ENCODE peak calls at places on chromosomes 11 and 22, in nine cellular contexts. V is iPS DF 6.9; T is fibroblast of lung; K is CD8-positive, alpha-beta memory T cell; I is endothelial cell of umbilical vein; F is gastrocnemius medialis; Q is kidney; B is spleen; J is ovary. Y is an unnamed sample. For H3K4me1 and H3K9me3, the result is how much of the 10 kb centered on the place peaks cover.

GRCh38 chr11:117199916-117200812 is 994 bp downstream of the TAGLN start:
- DNase-seq in V (no peak), T (no peak), K (no peak), I (no peak), F (no peak), Q (no peak), B (no peak), J (no peak), Y (no peak)

GRCh38 chr11:65654375-65655349 is 8.1 kb downstream of the RELA start:
- DNase-seq in V (no peak), T (no peak), K (no peak), I (no peak), F (no peak), Q (peak), B (peak), J (no peak), Y (no peak)

GRCh38 chr11:100863080-100863581 is 176.0 kb downstream of the ARHGAP42 start:
- DNase-seq in V (no peak), T (peak), K (no peak), I (peak), F (peak), Q (peak), B (no peak), J (no peak), Y (peak)

GRCh38 chr11:130514851-130515250 is 66.4 kb downstream of the ADAMTS15 start:
- DNase-seq in V (no peak), T (no peak), K (no peak), I (no peak), F (peak), Q (no peak), B (no peak), J (no peak), Y (no peak)

GRCh38 chr11:119774180-119774763 is 45.3 kb upstream of the NECTIN1 start:
- DNase-seq in V (no peak), T (peak), K (no peak), I (peak), F (no peak), Q (peak), B (peak), J (no peak), Y (no peak)

GRCh38 chr11:76615950-76616349 is 54.6 kb downstream of the LRRC32 start:
- DNase-seq in V (no peak), T (peak), K (no peak), I (peak), F (no peak), Q (no peak), B (peak), J (peak), Y (peak)

GRCh38 chr11:35305670-35306382 is 113.5 kb downstream of the SLC1A2 start:
- DNase-seq in V (peak), T (peak), K (no peak), I (peak), F (no peak), Q (no peak), B (no peak), J (no peak), Y (peak)

GRCh38 chr22:19290400-19291217 is 910 bp downstream of the CLTCL1 start:
- DNase-seq in V (no peak), T (no peak), K (no peak), I (no peak), F (peak), Q (peak), B (peak), J (no peak), Y (no peak)

GRCh38 chr11:20158597-20159257 is 1.5 kb downstream of the DBX1 start:
- DNase-seq in V (no peak), T (peak), K (no peak), I (peak), F (no peak), Q (peak), B (no peak), J (peak), Y (no peak)

GRCh38 chr11:123253909-123254308 is 58.9 kb upstream of the CLMP start:
- DNase-seq in V (no peak), T (peak), K (no peak), I (no peak), F (no peak), Q (no peak), B (no peak), J (no peak), Y (no peak)

GRCh38 chr11:41110527-41110926 is 348.9 kb downstream of the LRRC4C start:
- DNase-seq in V (no peak), T (no peak), K (no peak), I (no peak), F (no peak), Q (no peak), B (no peak), J (no peak), Y (no peak)

GRCh38 chr11:129723964-129724291 is 91.7 kb upstream of the TMEM45B start:
- DNase-seq in V (no peak), T (no peak), K (no peak), I (no peak), F (no peak), Q (peak), B (no peak), J (no peak), Y (no peak)

GRCh38 chr11:26017322-26017860 is 314.5 kb upstream of the ANO3 start:
- DNase-seq in V (no peak), T (no peak), K (no peak), I (no peak), F (no peak), Q (no peak), B (no peak), J (no peak), Y (no peak)

GRCh38 chr11:43548921-43549320 is 131.6 kb upstream of the HSD17B12 start:
- DNase-seq in V (no peak), T (no peak), K (no peak), I (no peak), F (no peak), Q (no peak), B (no peak), J (no peak), Y (no peak)

GRCh38 chr22:43168416-43169309 is 17.3 kb downstream of the TSPO start:
- DNase-seq in V (no peak), T (peak), K (no peak), I (no peak), F (no peak), Q (no peak), B (no peak), J (no peak), Y (no peak)

GRCh38 chr11:75298191-75298590 is 53.3 kb downstream of the ARRB1 start:
- DNase-seq in V (no peak), T (peak), K (no peak), I (no peak), F (no peak), Q (no peak), B (no peak), J (no peak), Y (no peak)

GRCh38 chr11:134730596-134731538 is 318.8 kb upstream of the B3GAT1 start:
- DNase-seq in V (no peak), T (no peak), K (no peak), I (no peak), F (no peak), Q (no peak), B (no peak), J (no peak), Y (no peak)

GRCh38 chr11:62708423-62709261 is 1.2 kb downstream of the GNG3 start:
- DNase-seq in V (no peak), T (no peak), K (peak), I (no peak), F (no peak), Q (no peak), B (peak), J (peak), Y (no peak)

GRCh38 chr11:6259638-6260019 is at the start of gene CCKBR:
- DNase-seq in V (no peak), T (no peak), K (peak), I (no peak), F (no peak), Q (peak), B (peak), J (no peak), Y (no peak)

GRCh38 chr11:74366576-74366975 is 31.7 kb downstream of the PGM2L1 start:
- DNase-seq in V (no peak), T (peak), K (no peak), I (peak), F (no peak), Q (no peak), B (no peak), J (no peak), Y (no peak)

GRCh38 chr22:26461188-26461810 is 22.3 kb downstream of the HPS4 start:
- DNase-seq in V (peak), T (no peak), K (peak), I (peak), F (peak), Q (no peak), B (no peak), J (peak), Y (peak)

GRCh38 chr11:109196016-109196415 is 226.0 kb upstream of the C11orf87 start:
- DNase-seq in V (no peak), T (peak), K (no peak), I (no peak), F (no peak), Q (no peak), B (no peak), J (no peak), Y (no peak)

DNA sequence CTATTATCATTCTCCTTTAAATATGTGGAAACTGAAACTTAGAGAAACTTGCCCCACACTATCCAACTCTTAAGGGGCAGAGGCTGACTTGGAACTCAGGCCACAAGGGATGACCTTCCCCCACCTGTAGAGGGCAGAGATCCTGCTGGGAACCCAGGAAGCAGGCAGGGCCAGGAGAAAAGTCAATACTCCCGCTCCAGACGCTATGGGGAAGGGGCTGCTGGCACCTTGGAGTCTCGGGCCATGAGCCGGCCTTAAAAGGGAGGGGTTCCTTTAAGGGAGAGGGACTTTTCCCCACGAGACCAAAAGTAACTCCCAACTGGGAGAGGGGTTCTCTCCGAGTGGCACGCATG is 620 bp upstream of the ANO5 start:
- DNase-seq in V (peak), T (peak), K (no peak), I (no peak), F (peak), Q (no peak), B (no peak), J (no peak), Y (peak)
- H3K4me3 ChIP-seq in V (peak), T (peak), K (no peak), I (peak), F (peak), Q (peak), B (peak), J (peak), Y (peak)

DNA sequence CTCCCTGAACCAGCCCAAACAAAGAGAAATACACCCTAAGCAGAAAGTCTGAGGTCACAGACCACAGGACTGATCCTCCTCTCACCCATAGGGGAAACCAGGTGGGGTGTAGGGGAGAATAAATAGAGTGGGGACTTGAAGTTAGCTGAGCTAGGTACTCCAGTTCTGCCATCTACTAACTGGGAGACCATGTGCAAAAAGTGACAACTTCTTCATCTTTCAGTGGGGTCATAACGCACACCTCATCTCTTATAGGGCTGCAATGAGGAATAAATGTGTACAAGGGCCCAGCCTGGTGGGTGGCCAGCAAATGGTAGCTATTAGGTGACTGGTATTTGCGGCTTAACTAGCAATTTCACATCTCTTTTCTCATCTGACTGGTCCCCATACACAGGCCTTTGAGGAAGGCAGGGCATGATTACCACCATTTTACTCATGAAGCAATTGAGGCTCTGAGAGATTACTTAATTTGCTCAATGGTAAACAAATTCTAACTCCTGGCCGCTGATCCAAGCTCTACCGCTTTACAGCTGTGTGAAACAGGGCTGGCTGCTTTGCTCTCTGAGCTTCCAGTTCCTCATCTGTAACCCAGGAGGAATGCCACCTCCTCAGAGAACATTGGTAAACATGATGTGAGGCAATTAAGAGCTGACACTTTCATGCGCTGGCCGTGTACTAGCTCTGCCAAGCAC is 16.6 kb downstream of the TBC1D10A start:
- DNase-seq in V (no peak), T (peak), K (no peak), I (no peak), F (peak), Q (no peak), B (no peak), J (no peak), Y (no peak)
- H3K4me1 ChIP-seq in V (under half), T (under half), K (half or more), I (under half), F (half or more), Q (half or more), B (half or more), J (under half), Y (under half)

GRCh38 chr11:114622858-114623257 is 27.3 kb upstream of the NXPE4 start:
- DNase-seq in V (no peak), T (no peak), K (no peak), I (no peak), F (no peak), Q (no peak), B (no peak), J (no peak), Y (no peak)

GRCh38 chr11:114621950-114622809 is 26.6 kb upstream of the NXPE4 start:
- DNase-seq in V (no peak), T (no peak), K (no peak), I (no peak), F (no peak), Q (no peak), B (no peak), J (no peak), Y (no peak)

GRCh38 chr11:114624455-114625207 is 29.0 kb upstream of the NXPE4 start:
- DNase-seq in V (no peak), T (no peak), K (no peak), I (no peak), F (no peak), Q (no peak), B (no peak), J (no peak), Y (no peak)

GRCh38 chr11:114623720-114624119 is 28.1 kb upstream of the NXPE4 start:
- DNase-seq in V (no peak), T (no peak), K (no peak), I (no peak), F (no peak), Q (no peak), B (no peak), J (no peak), Y (no peak)

GRCh38 chr11:114625294-114625693 is 29.7 kb upstream of the NXPE4 start:
- DNase-seq in V (no peak), T (no peak), K (no peak), I (no peak), F (no peak), Q (no peak), B (no peak), J (no peak), Y (no peak)
- H3K9me3 ChIP-seq in V (under half), T (under half), K (under half), I (under half), F (under half), Q (under half), B (under half), J (under half), Y (under half)

GRCh38 chr22:32546935-32547334 is 72.3 kb downstream of the FBXO7 start:
- DNase-seq in V (no peak), T (no peak), K (no peak), I (no peak), F (no peak), Q (no peak), B (no peak), J (no peak), Y (no peak)
- H3K4me3 ChIP-seq in V (no peak), T (no peak), K (no peak), I (no peak), F (no peak), Q (no peak), B (no peak), J (no peak), Y (no peak)

DNA sequence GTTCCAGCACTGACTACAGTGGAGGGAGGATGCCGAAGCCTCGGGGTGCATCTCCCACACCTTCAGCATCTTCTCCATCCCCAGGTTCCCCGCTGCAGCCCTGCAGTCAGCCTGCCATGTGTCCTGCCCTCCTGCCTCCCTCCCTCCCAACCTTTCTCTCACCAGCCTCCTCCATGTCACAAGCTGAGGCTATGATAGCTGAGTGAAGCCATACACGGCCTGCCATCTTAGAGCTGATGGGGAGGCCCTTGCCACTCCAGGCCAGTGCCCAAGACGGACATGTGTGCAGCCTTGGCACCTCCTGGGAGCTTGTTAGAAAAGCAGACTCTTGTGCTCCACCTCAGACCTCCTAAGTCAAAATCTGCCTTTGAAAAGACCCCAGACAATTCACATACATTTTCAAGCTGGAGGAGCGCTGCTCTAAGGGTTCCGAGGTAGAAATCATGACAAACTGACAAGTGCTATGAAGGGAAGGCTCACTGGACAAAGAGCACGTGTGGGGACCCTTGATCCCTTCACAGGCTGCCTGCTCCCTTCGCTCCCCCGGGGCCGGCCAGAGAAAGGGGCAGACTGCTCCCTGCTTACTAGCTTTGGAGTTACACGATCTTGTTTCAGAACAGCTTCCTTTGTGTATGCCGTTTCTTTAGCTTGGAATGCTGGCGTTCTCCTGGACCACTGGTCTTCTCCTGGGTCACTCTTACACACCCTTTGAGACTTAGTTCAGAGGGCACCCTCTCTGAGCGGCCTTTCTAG is 123.9 kb downstream of the ST3GAL4 start:
- DNase-seq in V (no peak), T (no peak), K (no peak), I (no peak), F (no peak), Q (peak), B (peak), J (no peak), Y (no peak)
- H3K4me1 ChIP-seq in V (under half), T (under half), K (under half), I (under half), F (under half), Q (under half), B (under half), J (under half), Y (under half)

GRCh38 chr11:50246699-50247098 is 214.0 kb downstream of the OR4C45 start:
- DNase-seq in V (no peak), T (no peak), K (no peak), I (no peak), F (no peak), Q (no peak), B (no peak), J (no peak), Y (no peak)
- H3K9me3 ChIP-seq in V (under half), T (under half), K (under half), I (under half), F (under half), Q (under half), B (under half), J (under half), Y (under half)